ENCODE peak calls at places on chromosomes 7 and 10, in six cellular contexts. One of them, this sample, is unnamed.

GRCh38 chr10:96746503-96746902 is 26.2 kb upstream of the PIK3AP1 start:
- DNase-seq in activated naive CD8-positive, alpha-beta T cell treated with anti-CD3 and anti-CD28 coated beads, Interleukin-2, amount 50 U/mL, for 24 hours: no peak
- DNase-seq in LoVo: no peak
- DNase-seq in naive thymus-derived CD8-positive, alpha-beta T cell: no peak
- DNase-seq in non-pigmented ciliary epithelial cell: no peak
- DNase-seq in left lung: no peak
- DNase-seq in this sample: no peak

GRCh38 chr10:102546606-102547310 is 43.0 kb downstream of the SUFU start:
- DNase-seq in activated naive CD8-positive, alpha-beta T cell treated with anti-CD3 and anti-CD28 coated beads, Interleukin-2, amount 50 U/mL, for 24 hours: no peak
- DNase-seq in LoVo: no peak
- DNase-seq in naive thymus-derived CD8-positive, alpha-beta T cell: no peak
- DNase-seq in non-pigmented ciliary epithelial cell: no peak
- DNase-seq in left lung: no peak
- DNase-seq in this sample: no peak

GRCh38 chr7:114141415-114141814 is 222.6 kb upstream of the PPP1R3A start:
- DNase-seq in activated naive CD8-positive, alpha-beta T cell treated with anti-CD3 and anti-CD28 coated beads, Interleukin-2, amount 50 U/mL, for 24 hours: no peak
- DNase-seq in LoVo: no peak
- DNase-seq in naive thymus-derived CD8-positive, alpha-beta T cell: no peak
- DNase-seq in non-pigmented ciliary epithelial cell: no peak
- DNase-seq in left lung: no peak
- DNase-seq in this sample: no peak

GRCh38 chr10:44233561-44234470 is 151.1 kb downstream of the CXCL12 start:
- DNase-seq in activated naive CD8-positive, alpha-beta T cell treated with anti-CD3 and anti-CD28 coated beads, Interleukin-2, amount 50 U/mL, for 24 hours: no peak
- DNase-seq in LoVo: no peak
- DNase-seq in naive thymus-derived CD8-positive, alpha-beta T cell: no peak
- DNase-seq in non-pigmented ciliary epithelial cell: no peak
- DNase-seq in left lung: peak
- DNase-seq in this sample: no peak

GRCh38 chr7:14197280-14197679 is 207.8 kb upstream of the ETV1 start:
- DNase-seq in activated naive CD8-positive, alpha-beta T cell treated with anti-CD3 and anti-CD28 coated beads, Interleukin-2, amount 50 U/mL, for 24 hours: no peak
- DNase-seq in LoVo: no peak
- DNase-seq in naive thymus-derived CD8-positive, alpha-beta T cell: no peak
- DNase-seq in non-pigmented ciliary epithelial cell: no peak
- DNase-seq in left lung: no peak
- DNase-seq in this sample: no peak

GRCh38 chr10:100736809-100737358 is 8.5 kb upstream of the PAX2 start:
- DNase-seq in activated naive CD8-positive, alpha-beta T cell treated with anti-CD3 and anti-CD28 coated beads, Interleukin-2, amount 50 U/mL, for 24 hours: no peak
- DNase-seq in LoVo: no peak
- DNase-seq in naive thymus-derived CD8-positive, alpha-beta T cell: no peak
- DNase-seq in non-pigmented ciliary epithelial cell: no peak
- DNase-seq in left lung: no peak
- DNase-seq in this sample: no peak

GRCh38 chr10:119189811-119190282 is 11.2 kb upstream of the PRDX3 start:
- DNase-seq in activated naive CD8-positive, alpha-beta T cell treated with anti-CD3 and anti-CD28 coated beads, Interleukin-2, amount 50 U/mL, for 24 hours: no peak
- DNase-seq in LoVo: no peak
- DNase-seq in naive thymus-derived CD8-positive, alpha-beta T cell: no peak
- DNase-seq in non-pigmented ciliary epithelial cell: peak
- DNase-seq in left lung: no peak
- DNase-seq in this sample: no peak

GRCh38 chr7:107505997-107506682 is 36.3 kb downstream of the GPR22 start:
- DNase-seq in activated naive CD8-positive, alpha-beta T cell treated with anti-CD3 and anti-CD28 coated beads, Interleukin-2, amount 50 U/mL, for 24 hours: no peak
- DNase-seq in LoVo: peak
- DNase-seq in naive thymus-derived CD8-positive, alpha-beta T cell: no peak
- DNase-seq in non-pigmented ciliary epithelial cell: no peak
- DNase-seq in left lung: no peak
- DNase-seq in this sample: peak

GRCh38 chr7:12722136-12722535 is 34.7 kb downstream of the ARL4A start:
- DNase-seq in activated naive CD8-positive, alpha-beta T cell treated with anti-CD3 and anti-CD28 coated beads, Interleukin-2, amount 50 U/mL, for 24 hours: no peak
- DNase-seq in LoVo: no peak
- DNase-seq in naive thymus-derived CD8-positive, alpha-beta T cell: no peak
- DNase-seq in non-pigmented ciliary epithelial cell: no peak
- DNase-seq in left lung: no peak
- DNase-seq in this sample: no peak